ENCODE peak calls at places on chromosome 17, in nine cellular contexts. One of them, this sample, is unnamed.

GRCh38 chr17:27888945-27889344 is 4.2 kb downstream of the LYRM9 start:
- DNase-seq in mammary epithelial cell: no peak
- DNase-seq in OCI-M1: no peak
- DNase-seq in ovary: no peak
- DNase-seq in MM.1S: no peak
- DNase-seq in breast epithelium: no peak
- DNase-seq in AML-193: no peak
- DNase-seq in amniotic stem cell: no peak
- DNase-seq in tibial artery: no peak
- DNase-seq in this sample: no peak

GRCh38 chr17:5531019-5531418 is 44.7 kb downstream of the MIS12 start:
- DNase-seq in mammary epithelial cell: no peak
- DNase-seq in amniotic stem cell: no peak
- DNase-seq in ovary: no peak
- DNase-seq in breast epithelium: no peak
- DNase-seq in tibial artery: no peak
- DNase-seq in OCI-M1: no peak
- DNase-seq in MM.1S: no peak
- DNase-seq in AML-193: no peak
- DNase-seq in this sample: no peak

GRCh38 chr17:83196973-83197880 is 117.8 kb downstream of the METRNL start:
- DNase-seq in tibial artery: peak
- DNase-seq in MM.1S: no peak
- DNase-seq in mammary epithelial cell: no peak
- DNase-seq in breast epithelium: peak
- DNase-seq in amniotic stem cell: no peak
- DNase-seq in AML-193: no peak
- DNase-seq in OCI-M1: no peak
- DNase-seq in ovary: peak
- DNase-seq in this sample: no peak

GRCh38 chr17:34667656-34668055 is 88.3 kb downstream of the TMEM132E start:
- DNase-seq in mammary epithelial cell: no peak
- DNase-seq in ovary: no peak
- DNase-seq in amniotic stem cell: no peak
- DNase-seq in tibial artery: no peak
- DNase-seq in MM.1S: no peak
- DNase-seq in OCI-M1: no peak
- DNase-seq in breast epithelium: no peak
- DNase-seq in AML-193: no peak
- DNase-seq in this sample: no peak

GRCh38 chr17:27296427-27296979 is 2.6 kb downstream of the WSB1 start:
- DNase-seq in MM.1S: no peak
- DNase-seq in tibial artery: no peak
- DNase-seq in mammary epithelial cell: peak
- DNase-seq in amniotic stem cell: peak
- DNase-seq in AML-193: peak
- DNase-seq in ovary: no peak
- DNase-seq in breast epithelium: no peak
- DNase-seq in OCI-M1: peak
- DNase-seq in this sample: no peak

GRCh38 chr17:5500804-5501391 is 14.5 kb downstream of the MIS12 start:
- DNase-seq in OCI-M1: peak
- DNase-seq in mammary epithelial cell: peak
- DNase-seq in ovary: peak
- DNase-seq in AML-193: no peak
- DNase-seq in tibial artery: peak
- DNase-seq in amniotic stem cell: peak
- DNase-seq in breast epithelium: peak
- DNase-seq in MM.1S: peak
- DNase-seq in this sample: peak

GRCh38 chr17:6455321-6455705 is 11.1 kb downstream of the PIMREG start:
- DNase-seq in tibial artery: no peak
- DNase-seq in amniotic stem cell: no peak
- DNase-seq in breast epithelium: no peak
- DNase-seq in AML-193: no peak
- DNase-seq in MM.1S: peak
- DNase-seq in ovary: peak
- DNase-seq in mammary epithelial cell: no peak
- DNase-seq in OCI-M1: no peak
- DNase-seq in this sample: peak

GRCh38 chr17:69654981-69655581 is 240.6 kb downstream of the MAP2K6 start:
- DNase-seq in OCI-M1: peak
- DNase-seq in amniotic stem cell: peak
- DNase-seq in breast epithelium: no peak
- DNase-seq in mammary epithelial cell: peak
- DNase-seq in ovary: no peak
- DNase-seq in AML-193: no peak
- DNase-seq in tibial artery: no peak
- DNase-seq in MM.1S: peak
- DNase-seq in this sample: peak

GRCh38 chr17:63665527-63666214 is 34.3 kb downstream of the LIMD2 start:
- DNase-seq in mammary epithelial cell: no peak
- DNase-seq in ovary: no peak
- DNase-seq in MM.1S: no peak
- DNase-seq in AML-193: peak
- DNase-seq in amniotic stem cell: no peak
- DNase-seq in tibial artery: no peak
- DNase-seq in breast epithelium: no peak
- DNase-seq in OCI-M1: peak
- DNase-seq in this sample: no peak

GRCh38 chr17:17051791-17052461 is 9.7 kb downstream of the MPRIP start:
- DNase-seq in AML-193: peak
- DNase-seq in OCI-M1: no peak
- DNase-seq in amniotic stem cell: no peak
- DNase-seq in breast epithelium: peak
- DNase-seq in MM.1S: no peak
- DNase-seq in mammary epithelial cell: no peak
- DNase-seq in ovary: no peak
- DNase-seq in tibial artery: peak
- DNase-seq in this sample: no peak

GRCh38 chr17:77266891-77267341 is 126.1 kb downstream of the SEC14L1 start:
- DNase-seq in mammary epithelial cell: no peak
- DNase-seq in tibial artery: no peak
- DNase-seq in breast epithelium: no peak
- DNase-seq in OCI-M1: peak
- DNase-seq in ovary: no peak
- DNase-seq in AML-193: peak
- DNase-seq in MM.1S: no peak
- DNase-seq in amniotic stem cell: no peak
- DNase-seq in this sample: peak

GRCh38 chr17:67441052-67441738 is 64.1 kb downstream of the PITPNC1 start:
- DNase-seq in amniotic stem cell: no peak
- DNase-seq in AML-193: peak
- DNase-seq in tibial artery: no peak
- DNase-seq in MM.1S: no peak
- DNase-seq in breast epithelium: no peak
- DNase-seq in ovary: no peak
- DNase-seq in OCI-M1: no peak
- DNase-seq in mammary epithelial cell: no peak
- DNase-seq in this sample: no peak

GRCh38 chr17:76994237-76994637 is 126.0 kb downstream of the MGAT5B start:
- DNase-seq in ovary: no peak
- DNase-seq in AML-193: no peak
- DNase-seq in breast epithelium: no peak
- DNase-seq in tibial artery: no peak
- DNase-seq in MM.1S: no peak
- DNase-seq in mammary epithelial cell: no peak
- DNase-seq in OCI-M1: no peak
- DNase-seq in amniotic stem cell: no peak
- DNase-seq in this sample: no peak

GRCh38 chr17:21530311-21530710 is 154.2 kb downstream of the KCNJ12 start:
- DNase-seq in mammary epithelial cell: no peak
- DNase-seq in amniotic stem cell: no peak
- DNase-seq in OCI-M1: no peak
- DNase-seq in AML-193: no peak
- DNase-seq in ovary: no peak
- DNase-seq in MM.1S: no peak
- DNase-seq in tibial artery: no peak
- DNase-seq in breast epithelium: no peak
- DNase-seq in this sample: no peak

GRCh38 chr17:20073056-20073979 is 64.2 kb downstream of the SPECC1 start:
- DNase-seq in OCI-M1: peak
- DNase-seq in mammary epithelial cell: no peak
- DNase-seq in amniotic stem cell: no peak
- DNase-seq in breast epithelium: no peak
- DNase-seq in MM.1S: peak
- DNase-seq in AML-193: peak
- DNase-seq in tibial artery: peak
- DNase-seq in ovary: peak
- DNase-seq in this sample: no peak

GRCh38 chr17:76700627-76701470 is 9.9 kb downstream of the MXRA7 start:
- DNase-seq in OCI-M1: no peak
- DNase-seq in amniotic stem cell: peak
- DNase-seq in AML-193: no peak
- DNase-seq in tibial artery: peak
- DNase-seq in mammary epithelial cell: peak
- DNase-seq in MM.1S: no peak
- DNase-seq in breast epithelium: no peak
- DNase-seq in ovary: peak
- DNase-seq in this sample: no peak

GRCh38 chr17:74192950-74193781 is 10.3 kb upstream of the RPL38 start:
- DNase-seq in amniotic stem cell: no peak
- DNase-seq in tibial artery: peak
- DNase-seq in OCI-M1: no peak
- DNase-seq in breast epithelium: no peak
- DNase-seq in AML-193: peak
- DNase-seq in mammary epithelial cell: no peak
- DNase-seq in ovary: no peak
- DNase-seq in MM.1S: no peak
- DNase-seq in this sample: peak

GRCh38 chr17:67474081-67474661 is 97.1 kb downstream of the PITPNC1 start:
- DNase-seq in ovary: no peak
- DNase-seq in breast epithelium: no peak
- DNase-seq in AML-193: no peak
- DNase-seq in OCI-M1: no peak
- DNase-seq in amniotic stem cell: no peak
- DNase-seq in MM.1S: no peak
- DNase-seq in tibial artery: peak
- DNase-seq in mammary epithelial cell: no peak
- DNase-seq in this sample: no peak

GRCh38 chr17:41002814-41003213 is 3.1 kb upstream of the KRTAP3-2 start:
- DNase-seq in MM.1S: no peak
- DNase-seq in amniotic stem cell: no peak
- DNase-seq in ovary: no peak
- DNase-seq in mammary epithelial cell: peak
- DNase-seq in AML-193: no peak
- DNase-seq in tibial artery: no peak
- DNase-seq in OCI-M1: no peak
- DNase-seq in breast epithelium: no peak
- DNase-seq in this sample: no peak

GRCh38 chr17:68248199-68248825 is 469 bp downstream of the AMZ2 start:
- DNase-seq in breast epithelium: no peak
- DNase-seq in amniotic stem cell: no peak
- DNase-seq in AML-193: no peak
- DNase-seq in mammary epithelial cell: peak
- DNase-seq in OCI-M1: peak
- DNase-seq in ovary: peak
- DNase-seq in MM.1S: peak
- DNase-seq in tibial artery: peak
- DNase-seq in this sample: peak

GRCh38 chr17:77299256-77300015 is 158.7 kb downstream of the SEC14L1 start:
- DNase-seq in MM.1S: no peak
- DNase-seq in breast epithelium: no peak
- DNase-seq in tibial artery: no peak
- DNase-seq in AML-193: no peak
- DNase-seq in amniotic stem cell: no peak
- DNase-seq in mammary epithelial cell: no peak
- DNase-seq in OCI-M1: no peak
- DNase-seq in ovary: no peak
- DNase-seq in this sample: no peak

GRCh38 chr17:80833952-80834895 is 157.4 kb upstream of the CHMP6 start:
- DNase-seq in OCI-M1: no peak
- DNase-seq in breast epithelium: no peak
- DNase-seq in mammary epithelial cell: no peak
- DNase-seq in MM.1S: no peak
- DNase-seq in tibial artery: no peak
- DNase-seq in AML-193: no peak
- DNase-seq in amniotic stem cell: no peak
- DNase-seq in ovary: peak
- DNase-seq in this sample: peak

GRCh38 chr17:80818871-80819270 is 172.8 kb upstream of the CHMP6 start:
- DNase-seq in MM.1S: no peak
- DNase-seq in breast epithelium: peak
- DNase-seq in tibial artery: no peak
- DNase-seq in amniotic stem cell: no peak
- DNase-seq in OCI-M1: no peak
- DNase-seq in ovary: no peak
- DNase-seq in AML-193: no peak
- DNase-seq in mammary epithelial cell: no peak
- DNase-seq in this sample: no peak

GRCh38 chr17:50055055-50055425 is 870 bp upstream of the ITGA3 start:
- DNase-seq in mammary epithelial cell: peak
- DNase-seq in AML-193: no peak
- DNase-seq in OCI-M1: no peak
- DNase-seq in breast epithelium: peak
- DNase-seq in ovary: no peak
- DNase-seq in amniotic stem cell: no peak
- DNase-seq in tibial artery: no peak
- DNase-seq in MM.1S: peak
- DNase-seq in this sample: peak

GRCh38 chr17:43385046-43385831 is 13.6 kb upstream of the ARL4D start:
- DNase-seq in AML-193: no peak
- DNase-seq in mammary epithelial cell: no peak
- DNase-seq in amniotic stem cell: no peak
- DNase-seq in OCI-M1: no peak
- DNase-seq in ovary: no peak
- DNase-seq in MM.1S: no peak
- DNase-seq in tibial artery: no peak
- DNase-seq in breast epithelium: no peak
- DNase-seq in this sample: peak

GRCh38 chr17:22268214-22268911 is 576.0 kb downstream of the KCNJ18 start:
- DNase-seq in mammary epithelial cell: no peak
- DNase-seq in AML-193: no peak
- DNase-seq in breast epithelium: no peak
- DNase-seq in OCI-M1: no peak
- DNase-seq in amniotic stem cell: no peak
- DNase-seq in MM.1S: no peak
- DNase-seq in ovary: no peak
- DNase-seq in tibial artery: no peak
- DNase-seq in this sample: no peak

GRCh38 chr17:6753006-6753445 is 2.8 kb upstream of the XAF1 start:
- DNase-seq in MM.1S: no peak
- DNase-seq in breast epithelium: no peak
- DNase-seq in ovary: peak
- DNase-seq in AML-193: peak
- DNase-seq in mammary epithelial cell: peak
- DNase-seq in amniotic stem cell: peak
- DNase-seq in tibial artery: peak
- DNase-seq in OCI-M1: peak
- DNase-seq in this sample: no peak

GRCh38 chr17:80941743-80942211 is 49.9 kb upstream of the CHMP6 start:
- DNase-seq in mammary epithelial cell: no peak
- DNase-seq in tibial artery: peak
- DNase-seq in AML-193: no peak
- DNase-seq in ovary: peak
- DNase-seq in OCI-M1: no peak
- DNase-seq in MM.1S: no peak
- DNase-seq in breast epithelium: no peak
- DNase-seq in amniotic stem cell: no peak
- DNase-seq in this sample: no peak

GRCh38 chr17:65572186-65572580 is 10.7 kb upstream of the AXIN2 start:
- DNase-seq in ovary: no peak
- DNase-seq in MM.1S: no peak
- DNase-seq in breast epithelium: no peak
- DNase-seq in OCI-M1: no peak
- DNase-seq in tibial artery: no peak
- DNase-seq in mammary epithelial cell: no peak
- DNase-seq in amniotic stem cell: no peak
- DNase-seq in AML-193: no peak
- DNase-seq in this sample: no peak

GRCh38 chr17:38336838-38337237 is 6.9 kb downstream of the GPR179 start:
- DNase-seq in tibial artery: no peak
- DNase-seq in mammary epithelial cell: no peak
- DNase-seq in ovary: no peak
- DNase-seq in MM.1S: no peak
- DNase-seq in AML-193: no peak
- DNase-seq in OCI-M1: no peak
- DNase-seq in breast epithelium: no peak
- DNase-seq in amniotic stem cell: no peak
- DNase-seq in this sample: no peak

GRCh38 chr17:28552201-28552999 is at the start of gene UNC119:
- DNase-seq in amniotic stem cell: peak
- DNase-seq in tibial artery: peak
- DNase-seq in ovary: peak
- DNase-seq in OCI-M1: peak
- DNase-seq in mammary epithelial cell: peak
- DNase-seq in MM.1S: peak
- DNase-seq in AML-193: peak
- DNase-seq in breast epithelium: peak
- DNase-seq in this sample: peak

This sample was measured in NCI-H526.